ENCODE peak calls at places on chromosomes 4 and X, in eight cellular contexts. X is fibroblast of villous mesenchyme, I is kidney, O is mammary epithelial cell, Z is fibroblast of the aortic adventitia, B is fibroblast of pulmonary artery, C is psoas muscle, S is AG09309. F is an unnamed sample.

GRCh38 chrX:8737883-8738282 is 5.9 kb upstream of the ANOS1 start:
- DNase-seq in X (no peak), I (no peak), O (no peak), Z (no peak), B (no peak), C (no peak), S (no peak), F (no peak)

GRCh38 chrX:53681661-53682060 is 4.9 kb downstream of the HUWE1 start:
- DNase-seq in X (peak), I (no peak), O (peak), Z (peak), B (peak), C (no peak), S (no peak), F (no peak)

GRCh38 chr4:174859904-174860303 is 30.9 kb upstream of the GLRA3 start:
- DNase-seq in X (no peak), I (no peak), O (no peak), Z (no peak), B (no peak), C (no peak), S (no peak), F (no peak)

GRCh38 chr4:52709155-52709554 is 42.1 kb downstream of the ERVMER34-1 start:
- DNase-seq in X (no peak), I (no peak), O (no peak), Z (no peak), B (no peak), C (no peak), S (no peak), F (no peak)

GRCh38 chr4:17721496-17722360 is 59.7 kb downstream of the FAM184B start:
- DNase-seq in X (peak), I (no peak), O (peak), Z (peak), B (peak), C (no peak), S (peak), F (peak)

GRCh38 chr4:102299302-102299701 is 46.0 kb downstream of the SLC39A8 start:
- DNase-seq in X (no peak), I (no peak), O (no peak), Z (no peak), B (no peak), C (no peak), S (no peak), F (no peak)

GRCh38 chr4:52202251-52202779 is 151.2 kb downstream of the SPATA18 start:
- DNase-seq in X (no peak), I (no peak), O (no peak), Z (no peak), B (no peak), C (no peak), S (no peak), F (no peak)

GRCh38 chrX:122910697-122911096 is 273.4 kb upstream of the GRIA3 start:
- DNase-seq in X (no peak), I (no peak), O (no peak), Z (no peak), B (no peak), C (no peak), S (no peak), F (no peak)

GRCh38 chr4:106454581-106454980 is 86.0 kb upstream of the GIMD1 start:
- DNase-seq in X (no peak), I (no peak), O (no peak), Z (no peak), B (no peak), C (no peak), S (no peak), F (no peak)

GRCh38 chr4:107854326-107855030 is 29.7 kb downstream of the SGMS2 start:
- DNase-seq in X (peak), I (no peak), O (no peak), Z (peak), B (peak), C (no peak), S (peak), F (no peak)

GRCh38 chr4:100742045-100742444 is 224.2 kb upstream of the EMCN start:
- DNase-seq in X (peak), I (no peak), O (peak), Z (peak), B (peak), C (no peak), S (peak), F (peak)

GRCh38 chr4:147749811-147750321 is 18.0 kb downstream of the ARHGAP10 start:
- DNase-seq in X (no peak), I (no peak), O (no peak), Z (no peak), B (no peak), C (no peak), S (no peak), F (no peak)

GRCh38 chrX:54807524-54808108 is at the start of gene MAGED2:
- DNase-seq in X (peak), I (no peak), O (no peak), Z (peak), B (peak), C (peak), S (no peak), F (no peak)

GRCh38 chrX:119690921-119691716 is 1.8 kb downstream of the SEPTIN6 start:
- DNase-seq in X (peak), I (no peak), O (peak), Z (peak), B (peak), C (no peak), S (no peak), F (peak)

GRCh38 chr4:188221090-188221489 is 81.8 kb downstream of the TRIML1 start:
- DNase-seq in X (no peak), I (no peak), O (peak), Z (no peak), B (no peak), C (no peak), S (no peak), F (no peak)

GRCh38 chrX:33106737-33107136 is 104.6 kb downstream of the DMD start:
- DNase-seq in X (no peak), I (no peak), O (no peak), Z (no peak), B (no peak), C (no peak), S (no peak), F (no peak)

GRCh38 chr4:36351082-36351666 is 69.8 kb downstream of the DTHD1 start:
- DNase-seq in X (peak), I (no peak), O (peak), Z (peak), B (peak), C (peak), S (no peak), F (peak)

GRCh38 chrX:13933352-13933751 is 96.3 kb downstream of the GEMIN8 start:
- DNase-seq in X (peak), I (no peak), O (no peak), Z (no peak), B (no peak), C (no peak), S (no peak), F (no peak)

GRCh38 chr4:4837316-4837715 is 22.1 kb upstream of the MSX1 start:
- DNase-seq in X (no peak), I (no peak), O (peak), Z (no peak), B (no peak), C (no peak), S (no peak), F (no peak)

GRCh38 chr4:171751538-171751937 is 61.7 kb upstream of the GALNTL6 start:
- DNase-seq in X (no peak), I (no peak), O (no peak), Z (no peak), B (no peak), C (no peak), S (no peak), F (no peak)

GRCh38 chrX:153460826-153461225 is 9.6 kb downstream of the HAUS7 start:
- DNase-seq in X (peak), I (peak), O (no peak), Z (peak), B (peak), C (peak), S (no peak), F (no peak)

GRCh38 chr4:123093247-123093646 is 170.8 kb upstream of the NUDT6 start:
- DNase-seq in X (no peak), I (no peak), O (no peak), Z (no peak), B (no peak), C (no peak), S (no peak), F (no peak)

GRCh38 chr4:118313098-118313497 is 39.7 kb downstream of the PRSS12 start:
- DNase-seq in X (no peak), I (no peak), O (no peak), Z (no peak), B (no peak), C (no peak), S (no peak), F (no peak)

GRCh38 chr4:133565379-133565778 is 416.3 kb downstream of the PCDH10 start:
- DNase-seq in X (peak), I (no peak), O (peak), Z (peak), B (peak), C (no peak), S (no peak), F (peak)

GRCh38 chr4:36255575-36255974 is 11.3 kb upstream of the ARAP2 start:
- DNase-seq in X (no peak), I (no peak), O (no peak), Z (no peak), B (no peak), C (no peak), S (no peak), F (no peak)

GRCh38 chr4:53809816-53810215 is 218.5 kb upstream of the LNX1 start:
- DNase-seq in X (no peak), I (no peak), O (no peak), Z (no peak), B (no peak), C (no peak), S (no peak), F (no peak)

GRCh38 chrX:97639526-97639925 is 755.8 kb downstream of the RPA4 start:
- DNase-seq in X (no peak), I (no peak), O (no peak), Z (no peak), B (no peak), C (no peak), S (no peak), F (no peak)
- H3K4me3 ChIP-seq in X (no peak), I (no peak), O (no peak), Z (no peak), B (no peak), C (no peak), S (no peak), F (no peak)

DNA sequence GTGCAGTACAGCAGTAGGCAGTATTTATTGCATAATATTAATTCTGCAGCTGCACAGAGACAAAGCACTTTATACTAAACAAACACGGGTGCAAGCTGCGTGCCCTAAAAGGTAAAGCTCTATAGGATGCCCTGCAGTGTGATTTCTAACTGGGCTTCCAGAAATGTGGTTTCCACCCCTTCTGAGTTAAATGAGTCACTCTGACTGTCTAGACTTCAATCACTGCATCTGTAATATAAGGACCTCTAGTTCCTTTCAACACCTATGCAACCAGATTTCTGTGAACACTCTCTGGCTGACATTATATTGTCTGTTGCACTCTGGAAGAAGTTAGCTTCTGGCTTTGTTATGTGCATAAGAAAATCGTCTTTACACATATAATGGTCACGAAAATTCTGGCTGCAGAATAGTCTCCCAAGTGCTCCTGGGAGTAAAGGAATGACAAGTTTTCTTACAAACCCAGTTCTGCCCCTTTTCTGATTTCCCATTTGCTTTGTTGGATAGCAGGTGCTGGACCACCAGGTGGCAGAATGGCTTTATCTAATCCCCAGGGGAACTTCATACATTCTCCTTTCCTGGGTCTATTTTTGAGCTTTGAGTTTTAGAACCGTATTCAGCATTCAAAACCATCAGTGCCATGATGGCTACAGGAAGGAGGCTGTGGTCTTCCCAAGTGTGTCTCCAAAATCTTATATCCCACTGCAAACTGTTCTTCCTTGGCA is 842.2 kb downstream of the STIM2 start:
- DNase-seq in X (no peak), I (no peak), O (peak), Z (no peak), B (no peak), C (no peak), S (no peak), F (peak)
- TF ChIP-seq CTCF in X (peak), I (no peak), O (peak), Z (no peak), B (no peak), C (no peak), S (peak), F (peak)

DNA sequence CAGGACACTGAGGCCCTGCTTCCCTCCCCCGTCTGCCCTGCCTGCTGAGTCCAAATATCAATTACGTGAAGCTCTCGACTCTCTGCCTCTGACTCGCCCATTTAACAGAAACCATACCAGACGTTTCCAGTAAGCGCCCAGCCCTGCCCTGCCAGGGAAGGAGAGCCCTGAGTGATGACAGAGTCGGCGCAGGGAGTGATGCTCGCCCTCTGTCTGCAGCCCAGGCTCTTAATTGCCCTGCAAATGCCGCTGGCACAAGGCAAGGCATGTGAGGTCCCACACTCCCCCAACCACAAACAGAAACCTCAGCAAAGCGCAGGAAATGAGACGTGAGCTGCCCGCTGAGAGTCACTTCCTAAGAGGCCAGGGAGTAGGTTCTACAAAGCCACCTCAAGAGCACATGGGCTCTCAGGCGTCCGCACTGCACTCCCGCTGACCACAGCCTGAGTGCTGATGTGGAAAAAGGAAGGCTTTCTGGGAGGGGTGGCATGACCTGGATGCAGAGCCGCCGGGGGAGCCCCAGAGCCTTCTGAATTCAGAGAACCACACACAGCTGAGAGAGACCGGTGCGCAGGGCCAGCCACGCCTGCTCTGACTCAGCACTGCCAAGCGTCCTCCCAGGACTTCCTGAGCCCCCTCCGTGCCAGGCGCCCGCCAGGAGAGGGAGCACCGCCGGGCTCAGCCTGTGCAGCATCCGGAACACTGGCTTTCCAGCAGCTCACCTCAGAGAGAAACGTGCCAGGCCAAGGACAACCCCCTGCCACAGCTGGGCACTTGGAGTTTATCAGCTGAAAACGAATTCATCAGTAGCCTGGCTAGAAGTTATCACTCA is 5.3 kb downstream of the ZFYVE28 start:
- DNase-seq in X (peak), I (peak), O (peak), Z (peak), B (peak), C (peak), S (peak), F (peak)
- H3K4me3 ChIP-seq in X (peak), I (peak), O (peak), Z (peak), B (peak), C (peak), S (peak), F (peak)

GRCh38 chrX:85107407-85107806 is 103.7 kb downstream of the APOOL start:
- DNase-seq in X (no peak), I (peak), O (peak), Z (no peak), B (no peak), C (no peak), S (no peak), F (no peak)

GRCh38 chrX:85108165-85108564 is 104.5 kb downstream of the APOOL start:
- DNase-seq in X (no peak), I (no peak), O (peak), Z (no peak), B (no peak), C (no peak), S (no peak), F (no peak)

GRCh38 chrX:85111347-85111746 is 107.7 kb downstream of the APOOL start:
- DNase-seq in X (peak), I (no peak), O (no peak), Z (peak), B (peak), C (no peak), S (no peak), F (no peak)

GRCh38 chrX:85112270-85112669 is 108.6 kb downstream of the APOOL start:
- DNase-seq in X (no peak), I (no peak), O (no peak), Z (no peak), B (no peak), C (no peak), S (no peak), F (no peak)

DNA sequence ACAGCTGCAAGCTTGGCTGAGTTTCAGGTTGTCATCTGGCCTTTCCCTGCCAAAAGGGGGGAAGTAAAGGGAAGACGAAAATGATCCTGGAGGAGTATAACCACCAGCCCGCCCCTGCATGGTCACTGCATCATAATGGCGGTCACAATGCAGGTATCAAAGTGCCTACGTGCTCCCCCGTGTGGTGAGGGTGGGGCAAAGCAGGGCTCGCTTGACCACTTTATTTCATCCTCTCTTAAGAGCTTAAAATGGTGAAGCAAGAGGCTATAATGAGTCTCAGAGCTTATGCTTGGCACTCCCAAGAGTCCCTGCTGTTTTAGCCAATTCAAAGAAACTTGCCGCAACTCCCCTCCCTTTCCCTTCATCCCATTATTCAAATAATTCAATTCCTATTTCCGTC is 105.6 kb downstream of the APOOL start:
- DNase-seq in X (no peak), I (no peak), O (no peak), Z (no peak), B (peak), C (no peak), S (no peak), F (no peak)
- TF ChIP-seq CTCF in X (peak), I (no peak), O (peak), Z (peak), B (peak), C (peak), S (peak), F (peak)

GRCh38 chr4:2258091-2259035 is 3.5 kb downstream of the MXD4 start:
- DNase-seq in X (no peak), I (peak), O (no peak), Z (no peak), B (no peak), C (peak), S (no peak), F (no peak)

GRCh38 chr4:2257361-2258001 is 4.4 kb downstream of the MXD4 start:
- DNase-seq in X (no peak), I (peak), O (no peak), Z (no peak), B (no peak), C (peak), S (no peak), F (no peak)

GRCh38 chr4:2256156-2256731 is 5.7 kb downstream of the MXD4 start:
- DNase-seq in X (no peak), I (peak), O (no peak), Z (no peak), B (peak), C (peak), S (no peak), F (no peak)

GRCh38 chr4:2255501-2256155 is 6.3 kb downstream of the MXD4 start:
- DNase-seq in X (peak), I (peak), O (no peak), Z (peak), B (peak), C (peak), S (no peak), F (no peak)

GRCh38 chr4:2256781-2257191 is 5.1 kb downstream of the MXD4 start:
- DNase-seq in X (no peak), I (peak), O (no peak), Z (no peak), B (peak), C (peak), S (no peak), F (no peak)
- H3K4me3 ChIP-seq in X (no peak), I (no peak), O (no peak), Z (no peak), B (no peak), C (no peak), S (no peak), F (no peak)

GRCh38 chrX:114077773-114078172 is 506.1 kb upstream of the HTR2C start:
- DNase-seq in X (no peak), I (no peak), O (no peak), Z (no peak), B (no peak), C (no peak), S (no peak), F (no peak)

GRCh38 chrX:114073926-114074325 is 510.0 kb upstream of the HTR2C start:
- DNase-seq in X (no peak), I (no peak), O (no peak), Z (no peak), B (no peak), C (no peak), S (no peak), F (no peak)

GRCh38 chrX:114071412-114071811 is 512.5 kb upstream of the HTR2C start:
- DNase-seq in X (no peak), I (no peak), O (no peak), Z (no peak), B (no peak), C (no peak), S (no peak), F (no peak)

DNA sequence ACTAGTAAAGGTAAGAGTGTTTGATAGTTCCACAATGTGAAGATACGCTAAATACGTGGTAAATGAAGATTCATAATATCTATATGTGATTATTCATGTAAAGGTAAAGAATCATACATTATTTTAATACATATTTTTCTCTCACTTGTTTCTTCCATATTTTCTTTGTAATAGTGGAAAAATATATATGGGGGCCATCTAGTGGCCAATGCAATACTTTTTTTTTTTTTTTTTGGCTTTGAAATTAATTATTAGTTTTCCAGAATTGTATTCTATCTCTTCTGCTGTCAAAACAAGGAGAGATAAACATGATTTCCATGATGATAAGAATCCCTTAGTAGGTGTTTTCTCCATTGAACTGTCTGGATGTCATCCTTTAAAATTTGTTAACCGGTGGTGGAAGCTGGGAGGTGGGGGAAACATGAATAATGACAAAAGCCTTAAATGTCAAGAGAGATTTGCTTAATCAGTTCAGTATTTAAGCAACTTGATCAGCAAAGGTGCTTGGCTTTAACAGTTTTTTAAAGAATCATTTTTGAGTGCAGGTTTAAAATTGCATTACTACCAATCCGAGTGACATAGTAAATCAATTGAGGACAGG is 508.7 kb upstream of the HTR2C start:
- DNase-seq in X (peak), I (no peak), O (no peak), Z (peak), B (peak), C (no peak), S (no peak), F (no peak)
- TF ChIP-seq CTCF in X (peak), I (no peak), O (peak), Z (peak), B (peak), C (peak), S (peak), F (no peak)

DNA sequence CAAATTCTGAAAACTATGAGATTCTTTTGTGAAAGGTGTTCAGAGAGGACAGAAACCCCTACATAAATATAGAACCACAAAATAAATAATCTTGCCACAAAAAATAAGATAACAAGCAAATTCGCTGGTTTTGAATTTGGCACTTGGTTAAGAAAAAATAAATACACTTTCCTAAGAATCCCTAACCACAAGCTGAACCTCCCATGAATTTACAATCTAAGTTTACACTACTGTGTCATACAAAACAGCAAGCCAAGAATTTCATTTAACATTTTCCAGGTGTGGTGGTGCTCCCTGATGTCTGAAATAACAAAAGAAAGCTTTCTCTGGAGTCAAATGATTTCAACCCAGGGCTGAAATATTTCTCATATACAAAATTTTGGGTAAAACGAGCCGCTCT is 121.0 kb downstream of the KCNIP4 start:
- DNase-seq in X (peak), I (no peak), O (no peak), Z (peak), B (peak), C (no peak), S (peak), F (no peak)
- H3K4me3 ChIP-seq in X (no peak), I (no peak), O (no peak), Z (no peak), B (no peak), C (no peak), S (no peak), F (no peak)